ENCODE peak calls at places on chromosomes 7 and 10, in six cellular contexts. D, S, Z, Q, B and C are unnamed samples.

GRCh38 chr7:121398246-121398645 is 2.1 kb upstream of the FAM3C start:
- DNase-seq in D (no peak), S (no peak), Z (no peak), Q (no peak), B (no peak), C (no peak)

GRCh38 chr7:90383879-90384278 is 19.4 kb upstream of the CLDN12 start:
- DNase-seq in D (no peak), S (no peak), Z (no peak), Q (no peak), B (peak), C (peak)

GRCh38 chr7:3260425-3260762 is 40.7 kb upstream of the SDK1 start:
- DNase-seq in D (no peak), S (no peak), Z (no peak), Q (peak), B (peak), C (no peak)

GRCh38 chr7:132569884-132570614 is 6.2 kb downstream of the PLXNA4 start:
- DNase-seq in D (no peak), S (no peak), Z (no peak), Q (no peak), B (no peak), C (no peak)

GRCh38 chr7:77655836-77656455 is 40.3 kb upstream of the RSBN1L start:
- DNase-seq in D (no peak), S (no peak), Z (no peak), Q (no peak), B (peak), C (no peak)

GRCh38 chr10:123750901-123751300 is 84.7 kb downstream of the GPR26 start:
- DNase-seq in D (no peak), S (no peak), Z (no peak), Q (no peak), B (no peak), C (no peak)

GRCh38 chr10:128054163-128054970 is 71.9 kb downstream of the MKI67 start:
- DNase-seq in D (no peak), S (no peak), Z (no peak), Q (no peak), B (no peak), C (no peak)

GRCh38 chr7:82810558-82811259 is 352.0 kb downstream of the PCLO start:
- DNase-seq in D (peak), S (peak), Z (no peak), Q (no peak), B (peak), C (peak)

GRCh38 chr7:75878769-75879596 is at the start of gene RHBDD2:
- DNase-seq in D (peak), S (peak), Z (peak), Q (peak), B (peak), C (peak)

GRCh38 chr10:70656489-70656888 is 15.8 kb upstream of the ADAMTS14 start:
- DNase-seq in D (peak), S (no peak), Z (no peak), Q (no peak), B (peak), C (peak)

GRCh38 chr7:157515342-157516041 is 178.7 kb downstream of the DNAJB6 start:
- DNase-seq in D (no peak), S (no peak), Z (no peak), Q (no peak), B (no peak), C (no peak)

GRCh38 chr10:132395704-132396494 is 1.1 kb upstream of the PWWP2B start:
- DNase-seq in D (no peak), S (peak), Z (peak), Q (peak), B (no peak), C (no peak)

GRCh38 chr10:78953124-78954008 is 115.4 kb upstream of the ZMIZ1 start:
- DNase-seq in D (no peak), S (no peak), Z (no peak), Q (no peak), B (no peak), C (peak)

GRCh38 chr7:150903627-150904026 is 51.3 kb downstream of the AOC1 start:
- DNase-seq in D (peak), S (no peak), Z (no peak), Q (no peak), B (peak), C (peak)

GRCh38 chr10:498760-499435 is 190.6 kb downstream of the DIP2C start:
- DNase-seq in D (no peak), S (no peak), Z (no peak), Q (no peak), B (no peak), C (no peak)

GRCh38 chr10:98361636-98362035 is 53.3 kb downstream of the PYROXD2 start:
- DNase-seq in D (no peak), S (no peak), Z (no peak), Q (no peak), B (no peak), C (no peak)

GRCh38 chr7:12244694-12245093 is 33.6 kb downstream of the TMEM106B start:
- DNase-seq in D (no peak), S (no peak), Z (no peak), Q (no peak), B (no peak), C (no peak)

GRCh38 chr7:140260338-140260737 is 83.6 kb upstream of the KDM7A start:
- DNase-seq in D (no peak), S (no peak), Z (no peak), Q (no peak), B (no peak), C (no peak)

GRCh38 chr7:45670227-45670626 is 96.1 kb downstream of the ADCY1 start:
- DNase-seq in D (no peak), S (no peak), Z (no peak), Q (no peak), B (no peak), C (no peak)

GRCh38 chr7:113281223-113281622 is 162.9 kb upstream of the SMIM30 start:
- DNase-seq in D (no peak), S (no peak), Z (no peak), Q (no peak), B (no peak), C (no peak)

GRCh38 chr7:124723012-124723411 is 42.6 kb downstream of the GPR37 start:
- DNase-seq in D (no peak), S (no peak), Z (no peak), Q (no peak), B (peak), C (no peak)

GRCh38 chr7:85191383-85191782 is 4.5 kb upstream of the SEMA3D start:
- DNase-seq in D (no peak), S (no peak), Z (no peak), Q (no peak), B (peak), C (peak)

GRCh38 chr7:47455872-47456185 is 126.1 kb downstream of the TNS3 start:
- DNase-seq in D (no peak), S (no peak), Z (no peak), Q (no peak), B (no peak), C (no peak)

GRCh38 chr7:69067397-69067796 is 530.9 kb upstream of the AUTS2 start:
- DNase-seq in D (no peak), S (no peak), Z (peak), Q (no peak), B (no peak), C (no peak)

GRCh38 chr10:88120075-88120474 is 256.6 kb downstream of the PTEN start:
- DNase-seq in D (no peak), S (no peak), Z (no peak), Q (no peak), B (no peak), C (no peak)

GRCh38 chr10:88116491-88116890 is 253.1 kb downstream of the PTEN start:
- DNase-seq in D (no peak), S (no peak), Z (no peak), Q (no peak), B (peak), C (peak)

GRCh38 chr10:88117227-88117626 is 253.8 kb downstream of the PTEN start:
- DNase-seq in D (no peak), S (no peak), Z (no peak), Q (no peak), B (no peak), C (no peak)

GRCh38 chr10:88118769-88119559 is 255.5 kb downstream of the PTEN start:
- DNase-seq in D (no peak), S (no peak), Z (no peak), Q (no peak), B (no peak), C (no peak)

GRCh38 chr10:88117869-88118632 is 254.6 kb downstream of the PTEN start:
- DNase-seq in D (no peak), S (no peak), Z (no peak), Q (no peak), B (no peak), C (no peak)
- TF ChIP-seq CTCF in D (no peak), S (no peak), Z (no peak), Q (no peak), B (peak), C (peak)

GRCh38 chr7:15305002-15305600 is 256.7 kb downstream of the AGMO start:
- DNase-seq in D (no peak), S (peak), Z (peak), Q (peak), B (peak), C (peak)
- TF ChIP-seq CTCF in D (peak), S (peak), Z (peak), Q (peak), B (peak), C (peak)

GRCh38 chr10:103175580-103176285 is 17.3 kb downstream of the NT5C2 start:
- DNase-seq in D (no peak), S (no peak), Z (no peak), Q (no peak), B (no peak), C (no peak)
- TF ChIP-seq CTCF in D (no peak), S (no peak), Z (no peak), Q (no peak), B (no peak), C (no peak)

DNA sequence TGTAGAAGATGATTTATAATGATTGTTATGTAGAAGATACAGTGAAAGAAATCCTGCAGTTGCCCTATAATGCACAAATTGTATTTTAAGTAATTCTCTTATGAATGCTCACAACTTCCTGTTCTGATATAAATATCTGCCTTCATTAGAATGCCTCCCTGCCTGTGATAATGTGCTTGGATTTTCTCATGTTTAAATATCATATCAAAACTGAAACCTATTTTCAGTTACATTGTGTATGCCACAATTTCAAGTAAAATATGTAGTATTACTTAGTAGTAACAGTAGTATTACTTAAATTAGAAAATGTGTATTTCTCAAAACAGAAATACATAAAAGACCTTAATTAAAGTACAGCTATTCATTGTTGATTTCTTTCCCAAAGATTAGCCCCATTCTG is 41.1 kb upstream of the TFEC start:
- DNase-seq in D (no peak), S (no peak), Z (no peak), Q (no peak), B (no peak), C (no peak)
- TF ChIP-seq CTCF in D (no peak), S (no peak), Z (no peak), Q (no peak), B (no peak), C (no peak)

DNA sequence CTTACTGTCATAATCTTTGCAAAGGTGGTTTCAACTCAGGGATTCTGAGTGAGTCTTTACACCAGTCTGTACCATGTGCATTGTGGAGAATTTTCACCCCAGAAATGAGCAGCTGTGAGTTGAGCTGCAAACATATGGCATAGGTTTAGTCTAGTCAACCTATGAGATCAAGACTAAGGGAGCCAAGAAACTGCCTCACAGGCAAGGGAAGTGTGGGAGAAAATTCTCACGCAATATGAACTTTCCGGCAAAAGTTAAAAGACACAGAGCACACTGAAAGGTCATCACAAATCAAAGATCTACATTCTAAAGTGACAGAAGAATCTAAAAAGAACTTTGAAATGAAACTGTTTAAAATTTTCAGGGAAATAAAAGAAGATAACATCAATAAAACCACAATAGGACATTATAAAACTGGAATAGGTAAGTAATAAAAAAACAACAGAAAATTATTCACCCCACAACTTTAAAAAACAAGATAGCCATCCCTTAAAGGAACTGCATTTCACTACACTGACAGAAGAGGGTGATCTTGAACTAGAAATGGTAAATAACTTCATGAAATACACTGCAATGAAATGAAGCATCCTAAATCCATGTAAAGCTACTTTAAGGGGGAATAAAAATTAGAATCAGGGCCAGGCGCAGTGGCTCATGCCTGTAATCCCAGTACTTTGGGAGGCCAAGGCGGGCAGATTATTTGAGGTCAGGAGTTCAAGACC is 63.5 kb downstream of the LGI1 start:
- DNase-seq in D (peak), S (no peak), Z (no peak), Q (no peak), B (peak), C (peak)
- TF ChIP-seq CTCF in D (peak), S (peak), Z (peak), Q (no peak), B (peak), C (peak)